ENCODE peak calls at places on chromosomes 12 and 14, in seven cellular contexts. J, L, T, X, V, I and W are unnamed samples.

GRCh38 chr12:41629606-41630005 is 441.5 kb downstream of the PDZRN4 start:
- DNase-seq in J (no peak), L (no peak), T (no peak), X (no peak), V (no peak), I (no peak), W (no peak)

GRCh38 chr14:70663707-70664179 is 22.0 kb downstream of the TTC9 start:
- DNase-seq in J (no peak), L (no peak), T (no peak), X (no peak), V (peak; percentile 90), I (no peak), W (no peak)

GRCh38 chr12:80778005-80778541 is 61.4 kb downstream of the MYF5 start:
- DNase-seq in J (peak; percentile 96), L (peak; percentile 53), T (no peak), X (peak; percentile 10), V (peak; percentile 99), I (no peak), W (no peak)

GRCh38 chr12:5514016-5514415 is 82.1 kb downstream of the NTF3 start:
- DNase-seq in J (no peak), L (no peak), T (no peak), X (no peak), V (no peak), I (no peak), W (no peak)

GRCh38 chr14:55514819-55515470 is 65.1 kb upstream of the KTN1 start:
- DNase-seq in J (no peak), L (peak; percentile 16), T (no peak), X (no peak), V (no peak), I (no peak), W (no peak)

GRCh38 chr14:104697892-104698583 is 8.6 kb downstream of the INF2 start:
- DNase-seq in J (no peak), L (no peak), T (no peak), X (no peak), V (no peak), I (no peak), W (no peak)

GRCh38 chr12:109654357-109654756 is 59.3 kb upstream of the FAM222A start:
- DNase-seq in J (no peak), L (no peak), T (no peak), X (peak; percentile 70), V (no peak), I (no peak), W (no peak)

GRCh38 chr12:29374913-29375312 is 6.1 kb downstream of the ERGIC2 start:
- DNase-seq in J (no peak), L (no peak), T (no peak), X (no peak), V (no peak), I (no peak), W (no peak)

GRCh38 chr12:67592228-67593011 is 56.1 kb upstream of the DYRK2 start:
- DNase-seq in J (no peak), L (peak; percentile 18), T (no peak), X (no peak), V (peak; percentile 45), I (no peak), W (no peak)

GRCh38 chr12:117090816-117091711 is 8.2 kb downstream of the TESC start:
- DNase-seq in J (peak; percentile 94), L (no peak), T (peak; percentile 42), X (no peak), V (no peak), I (no peak), W (no peak)

GRCh38 chr14:77139540-77140342 is 1.9 kb downstream of the ZDHHC22 start:
- DNase-seq in J (peak; percentile 29), L (peak; percentile 27), T (peak; percentile 66), X (peak; percentile 90), V (no peak), I (no peak), W (no peak)

GRCh38 chr12:1935700-1936378 is 17.4 kb upstream of the CACNA2D4 start:
- DNase-seq in J (no peak), L (no peak), T (no peak), X (peak; percentile 30), V (no peak), I (no peak), W (no peak)
- H3K4me1 ChIP-seq in J (peaks cover 10% of the 10 kb centered on the region), L (no peaks in the 10 kb centered on the region), T (no peaks in the 10 kb centered on the region), X (peaks cover 4% of the 10 kb centered on the region), V (peaks cover 18% of the 10 kb centered on the region), I (no peaks in the 10 kb centered on the region), W (peaks cover 10% of the 10 kb centered on the region)

DNA sequence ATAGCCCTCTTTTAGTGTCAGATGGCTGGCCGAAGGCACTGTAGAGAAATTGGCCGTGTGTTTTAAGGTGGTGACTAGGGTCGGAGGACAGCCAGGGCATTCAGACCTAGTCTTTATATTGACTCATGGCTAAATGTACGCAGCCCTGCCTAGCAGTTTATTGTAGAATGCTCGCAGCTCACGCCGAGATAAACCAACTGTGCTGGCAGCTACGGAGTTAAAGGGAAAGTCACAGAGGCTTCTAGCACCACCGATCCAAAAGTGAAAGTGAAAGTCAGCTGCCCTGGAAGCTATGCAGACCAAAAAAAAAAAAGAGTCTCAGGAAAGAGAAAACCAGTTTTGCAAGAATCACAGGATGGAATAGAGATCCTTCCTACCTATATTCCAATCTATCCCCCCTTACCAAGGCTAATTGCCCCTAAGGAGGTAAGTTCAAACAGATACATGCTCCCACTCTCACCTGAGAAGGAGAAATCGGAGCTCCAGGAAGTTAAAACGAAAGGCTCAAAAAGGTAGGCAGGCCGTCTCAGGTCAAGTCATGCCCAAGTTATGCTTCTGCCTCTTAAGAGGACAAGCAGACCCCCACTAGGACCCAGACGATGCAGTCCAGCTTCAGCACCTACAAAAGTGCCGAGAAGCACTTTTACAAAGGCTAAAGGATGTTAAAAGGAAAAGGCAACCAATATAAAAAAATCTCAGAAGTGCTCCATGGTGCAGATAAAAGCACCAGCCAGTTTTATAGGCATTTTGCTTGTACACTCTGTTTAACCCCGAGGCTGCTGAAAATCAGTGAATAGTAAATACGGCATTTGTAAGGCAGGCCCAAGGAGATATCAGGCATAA is 24.8 kb downstream of the KLRK1 start:
- DNase-seq in J (peak; percentile 53), L (peak; percentile 71), T (peak; percentile 50), X (peak; percentile 33), V (peak; percentile 53), I (no peak), W (no peak)
- TF ChIP-seq YY1 in J (no peak), L (no peak), T (no peak), X (no peak), V (no peak), I (no peak), W (no peak)

GRCh38 chr14:100290607-100291304 is 15.5 kb downstream of the SLC25A29 start:
- DNase-seq in J (peak; percentile 86), L (no peak), T (no peak), X (peak; percentile 26), V (no peak), I (no peak), W (no peak)
- H3K9ac ChIP-seq in J (peak overlapping the region; percentile 60), L (no peak overlapping the region), T (peak overlapping the region; percentile 26), X (no peak overlapping the region), V (no peak overlapping the region), I (no peak overlapping the region), W (no peak overlapping the region)

GRCh38 chr12:92543872-92544271 is 158.9 kb upstream of the PLEKHG7 start:
- DNase-seq in J (no peak), L (no peak), T (no peak), X (no peak), V (no peak), I (no peak), W (no peak)

GRCh38 chr12:92544321-92544720 is 158.5 kb upstream of the PLEKHG7 start:
- DNase-seq in J (no peak), L (no peak), T (no peak), X (no peak), V (no peak), I (no peak), W (no peak)

GRCh38 chr12:92541024-92541423 is 161.8 kb upstream of the PLEKHG7 start:
- DNase-seq in J (no peak), L (no peak), T (no peak), X (no peak), V (no peak), I (no peak), W (no peak)

GRCh38 chr12:92546259-92546825 is 156.4 kb upstream of the PLEKHG7 start:
- DNase-seq in J (no peak), L (no peak), T (no peak), X (no peak), V (no peak), I (no peak), W (no peak)

DNA sequence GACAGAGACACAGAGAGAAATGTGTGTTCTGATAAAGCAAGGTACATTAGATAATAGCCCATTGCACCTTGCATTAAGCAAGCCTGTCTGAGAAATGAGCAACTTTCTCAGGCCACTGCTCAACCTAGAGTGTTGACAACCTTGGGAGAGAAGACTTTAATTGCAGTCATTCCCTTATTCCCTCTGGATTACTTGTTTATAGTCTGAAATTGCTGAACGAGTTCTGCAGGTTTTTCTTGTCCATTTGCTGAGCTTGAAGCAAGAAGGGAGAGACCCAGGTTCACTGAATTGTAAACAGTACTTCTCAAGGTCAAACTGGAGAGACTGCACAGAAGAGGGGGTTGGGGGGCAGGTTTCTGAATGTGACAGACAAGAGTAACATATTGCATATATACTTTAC is 159.4 kb upstream of the PLEKHG7 start:
- DNase-seq in J (peak; percentile 8), L (no peak), T (no peak), X (no peak), V (no peak), I (no peak), W (no peak)
- H3K4me1 ChIP-seq in J (peaks cover 32% of the 10 kb centered on the region), L (peaks cover 25% of the 10 kb centered on the region), T (peaks cover 26% of the 10 kb centered on the region), X (no peaks in the 10 kb centered on the region), V (peaks cover 60% of the 10 kb centered on the region), I (peaks cover 6% of the 10 kb centered on the region), W (no peaks in the 10 kb centered on the region)

DNA sequence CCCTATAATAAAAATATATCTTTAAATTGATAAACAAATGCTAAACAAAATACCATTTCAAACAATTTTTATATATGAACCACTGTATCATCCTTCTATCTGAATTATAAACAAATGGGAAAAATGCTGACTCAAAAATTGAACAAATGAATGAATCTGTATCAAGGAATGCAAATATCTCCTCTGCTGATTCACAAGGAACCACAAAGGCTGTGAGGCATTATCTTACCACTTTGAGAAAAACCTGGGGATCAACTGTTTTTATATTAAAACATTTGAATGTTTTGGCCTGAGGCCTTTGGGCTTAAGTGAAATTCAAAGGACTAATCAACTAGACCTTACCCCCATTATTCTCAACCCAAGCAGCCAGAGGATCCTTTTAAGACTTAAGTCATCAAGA is 86.3 kb downstream of the EML5 start:
- DNase-seq in J (no peak), L (no peak), T (no peak), X (no peak), V (no peak), I (no peak), W (no peak)
- TF ChIP-seq YY1 in J (no peak), L (no peak), T (no peak), X (no peak), V (no peak), I (no peak), W (no peak)

DNA sequence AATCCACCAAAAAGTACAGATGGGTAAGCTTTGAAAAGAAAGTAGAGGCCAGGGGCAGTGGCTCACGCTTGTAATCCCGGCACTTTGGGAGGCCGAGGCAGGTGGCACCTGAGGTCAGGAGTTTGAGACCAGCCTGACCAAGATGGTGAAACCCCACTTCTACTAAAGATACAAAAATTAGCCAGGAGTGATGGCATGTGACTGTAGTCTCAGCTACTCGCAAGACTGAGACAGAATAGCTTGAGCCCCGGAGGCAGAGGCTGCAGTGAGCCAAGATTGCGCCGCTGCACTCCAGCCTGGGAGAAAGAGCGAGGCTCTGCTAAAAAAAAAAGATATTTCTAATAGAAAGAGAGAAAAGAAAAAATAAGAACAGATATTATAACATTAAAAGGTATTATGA is 134.2 kb upstream of the SLCO1C1 start:
- DNase-seq in J (no peak), L (no peak), T (no peak), X (no peak), V (no peak), I (no peak), W (no peak)
- H3K9ac ChIP-seq in J (no peak overlapping the region), L (no peak overlapping the region), T (no peak overlapping the region), X (no peak overlapping the region), V (no peak overlapping the region), I (no peak overlapping the region), W (no peak overlapping the region)

GRCh38 chr12:112008918-112009317 is 4.0 kb downstream of the TMEM116 start:
- DNase-seq in J (no peak), L (no peak), T (no peak), X (no peak), V (no peak), I (no peak), W (no peak)
- H3K4me1 ChIP-seq in J (peaks cover 36% of the 10 kb centered on the region), L (peaks cover 27% of the 10 kb centered on the region), T (peaks cover 36% of the 10 kb centered on the region), X (peaks cover 11% of the 10 kb centered on the region), V (peaks cover 25% of the 10 kb centered on the region), I (peaks cover 2% of the 10 kb centered on the region), W (no peaks in the 10 kb centered on the region)